ENCODE peak calls at places on chromosomes 16 and 17, in eight cellular contexts. K is cardiac fibroblast, H is kidney epithelial cell, X is SK-N-SH, G is BJ, D is BE2C, N is right lobe of liver, Q is foreskin fibroblast. B is an unnamed sample.

GRCh38 chr16:53129281-53130192 is 74.7 kb downstream of the CHD9 start:
- DNase-seq in K (peak), H (no peak), X (peak), G (no peak), D (peak), N (no peak), Q (peak), B (no peak)

GRCh38 chr16:17467923-17468540 is 2.7 kb downstream of the XYLT1 start:
- DNase-seq in K (peak), H (no peak), X (peak), G (no peak), D (peak), N (peak), Q (peak), B (no peak)

GRCh38 chr16:77679901-77680300 is 42.4 kb upstream of the NUDT7 start:
- DNase-seq in K (no peak), H (no peak), X (no peak), G (no peak), D (no peak), N (no peak), Q (no peak), B (no peak)

GRCh38 chr17:43720311-43721060 is 38.1 kb downstream of the SOST start:
- DNase-seq in K (peak), H (no peak), X (peak), G (no peak), D (peak), N (peak), Q (peak), B (no peak)

GRCh38 chr17:17815062-17815406 is 21.8 kb downstream of the SREBF1 start:
- DNase-seq in K (no peak), H (no peak), X (no peak), G (no peak), D (no peak), N (no peak), Q (peak), B (no peak)

GRCh38 chr17:57032343-57032742 is 52.7 kb upstream of the AKAP1 start:
- DNase-seq in K (no peak), H (no peak), X (no peak), G (no peak), D (no peak), N (no peak), Q (no peak), B (no peak)

GRCh38 chr17:78491236-78492115 is 85.7 kb downstream of the DNAH17 start:
- DNase-seq in K (no peak), H (no peak), X (no peak), G (no peak), D (no peak), N (no peak), Q (no peak), B (no peak)

GRCh38 chr17:27038676-27039075 is 255.2 kb upstream of the WSB1 start:
- DNase-seq in K (no peak), H (no peak), X (peak), G (no peak), D (peak), N (no peak), Q (no peak), B (no peak)

GRCh38 chr16:31010943-31011342 is 505 bp upstream of the STX1B start:
- DNase-seq in K (no peak), H (no peak), X (no peak), G (no peak), D (no peak), N (no peak), Q (no peak), B (no peak)

GRCh38 chr17:4853195-4853762 is 20.1 kb downstream of the MINK1 start:
- DNase-seq in K (no peak), H (no peak), X (no peak), G (no peak), D (no peak), N (no peak), Q (no peak), B (no peak)

GRCh38 chr17:75694536-75694935 is 26.7 kb upstream of the ITGB4 start:
- DNase-seq in K (no peak), H (no peak), X (no peak), G (no peak), D (no peak), N (no peak), Q (peak), B (no peak)

GRCh38 chr17:57480438-57481196 is 224.3 kb downstream of the MSI2 start:
- DNase-seq in K (peak), H (no peak), X (peak), G (no peak), D (no peak), N (no peak), Q (peak), B (peak)

GRCh38 chr17:17692353-17693252 is 11.3 kb downstream of the RAI1 start:
- DNase-seq in K (no peak), H (no peak), X (no peak), G (no peak), D (no peak), N (no peak), Q (no peak), B (no peak)

GRCh38 chr17:65850486-65850885 is 289.0 kb upstream of the AXIN2 start:
- DNase-seq in K (peak), H (peak), X (no peak), G (no peak), D (no peak), N (no peak), Q (peak), B (no peak)

GRCh38 chr16:57621521-57622268 is 6.7 kb upstream of the ADGRG1 start:
- DNase-seq in K (no peak), H (no peak), X (no peak), G (no peak), D (no peak), N (no peak), Q (no peak), B (no peak)

GRCh38 chr16:4370570-4371480 is 823 bp upstream of the VASN start:
- DNase-seq in K (peak), H (no peak), X (no peak), G (no peak), D (peak), N (peak), Q (no peak), B (peak)

GRCh38 chr17:17176341-17176740 is 29.8 kb downstream of the PLD6 start:
- DNase-seq in K (no peak), H (no peak), X (no peak), G (no peak), D (no peak), N (no peak), Q (no peak), B (no peak)

GRCh38 chr16:80466024-80466986 is 74.5 kb upstream of the DYNLRB2 start:
- DNase-seq in K (peak), H (no peak), X (peak), G (no peak), D (peak), N (peak), Q (peak), B (peak)

GRCh38 chr17:4558311-4558972 is 1.9 kb downstream of the GGT6 start:
- DNase-seq in K (no peak), H (no peak), X (no peak), G (no peak), D (no peak), N (no peak), Q (no peak), B (no peak)

GRCh38 chr17:41624208-41625101 is at the start of gene KRT17:
- DNase-seq in K (no peak), H (no peak), X (no peak), G (no peak), D (no peak), N (no peak), Q (no peak), B (peak)

GRCh38 chr16:68636818-68637217 is 8.3 kb upstream of the CDH3 start:
- DNase-seq in K (peak), H (no peak), X (no peak), G (peak), D (no peak), N (no peak), Q (peak), B (no peak)

GRCh38 chr17:7916383-7916677 is 241 bp upstream of the RNF227 start:
- DNase-seq in K (no peak), H (no peak), X (no peak), G (no peak), D (no peak), N (no peak), Q (no peak), B (no peak)
- TF ChIP-seq CTCF in K (no peak), H (no peak), X (no peak), G (no peak), D (no peak), N (no peak), Q (no peak), B (no peak)

DNA sequence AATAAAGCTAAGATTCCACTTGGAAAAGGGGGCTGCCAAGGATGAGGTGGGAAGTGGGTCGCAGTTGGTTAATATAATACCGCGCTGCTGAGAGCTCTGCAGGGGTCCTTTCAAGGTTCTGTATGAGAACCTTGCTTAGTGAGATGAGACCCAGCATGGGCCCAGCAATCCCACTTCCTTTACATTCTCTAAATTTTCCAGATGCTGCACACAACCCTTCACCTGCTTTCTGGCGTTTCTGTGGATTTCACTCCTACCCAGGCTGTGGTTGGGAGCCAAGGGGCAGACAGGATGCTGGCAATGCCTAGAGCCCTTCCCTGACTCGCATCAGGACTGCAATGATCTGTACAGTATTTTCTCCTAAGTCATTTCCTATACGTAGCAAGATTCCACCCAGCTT is 10.1 kb upstream of the PIPOX start:
- DNase-seq in K (peak), H (no peak), X (no peak), G (no peak), D (no peak), N (no peak), Q (no peak), B (no peak)
- H3K4me3 ChIP-seq in K (no peak), H (no peak), X (no peak), G (no peak), D (no peak), N (no peak), Q (no peak), B (no peak)

GRCh38 chr17:40310882-40311391 is 2.0 kb downstream of the RARA start:
- DNase-seq in K (no peak), H (no peak), X (peak), G (no peak), D (peak), N (peak), Q (no peak), B (peak)

GRCh38 chr17:40313660-40314556 is 4.9 kb downstream of the RARA start:
- DNase-seq in K (no peak), H (no peak), X (no peak), G (no peak), D (no peak), N (peak), Q (peak), B (no peak)

GRCh38 chr17:40311575-40311974 is 2.6 kb downstream of the RARA start:
- DNase-seq in K (no peak), H (no peak), X (no peak), G (no peak), D (peak), N (peak), Q (peak), B (no peak)

GRCh38 chr17:40312893-40313659 is 4.1 kb downstream of the RARA start:
- DNase-seq in K (no peak), H (no peak), X (peak), G (no peak), D (no peak), N (no peak), Q (peak), B (no peak)

GRCh38 chr17:40312131-40312731 is 3.3 kb downstream of the RARA start:
- DNase-seq in K (no peak), H (no peak), X (peak), G (no peak), D (no peak), N (peak), Q (peak), B (no peak)
- TF ChIP-seq CTCF in K (no peak), H (no peak), X (no peak), G (no peak), D (no peak), N (no peak), Q (no peak), B (no peak)

DNA sequence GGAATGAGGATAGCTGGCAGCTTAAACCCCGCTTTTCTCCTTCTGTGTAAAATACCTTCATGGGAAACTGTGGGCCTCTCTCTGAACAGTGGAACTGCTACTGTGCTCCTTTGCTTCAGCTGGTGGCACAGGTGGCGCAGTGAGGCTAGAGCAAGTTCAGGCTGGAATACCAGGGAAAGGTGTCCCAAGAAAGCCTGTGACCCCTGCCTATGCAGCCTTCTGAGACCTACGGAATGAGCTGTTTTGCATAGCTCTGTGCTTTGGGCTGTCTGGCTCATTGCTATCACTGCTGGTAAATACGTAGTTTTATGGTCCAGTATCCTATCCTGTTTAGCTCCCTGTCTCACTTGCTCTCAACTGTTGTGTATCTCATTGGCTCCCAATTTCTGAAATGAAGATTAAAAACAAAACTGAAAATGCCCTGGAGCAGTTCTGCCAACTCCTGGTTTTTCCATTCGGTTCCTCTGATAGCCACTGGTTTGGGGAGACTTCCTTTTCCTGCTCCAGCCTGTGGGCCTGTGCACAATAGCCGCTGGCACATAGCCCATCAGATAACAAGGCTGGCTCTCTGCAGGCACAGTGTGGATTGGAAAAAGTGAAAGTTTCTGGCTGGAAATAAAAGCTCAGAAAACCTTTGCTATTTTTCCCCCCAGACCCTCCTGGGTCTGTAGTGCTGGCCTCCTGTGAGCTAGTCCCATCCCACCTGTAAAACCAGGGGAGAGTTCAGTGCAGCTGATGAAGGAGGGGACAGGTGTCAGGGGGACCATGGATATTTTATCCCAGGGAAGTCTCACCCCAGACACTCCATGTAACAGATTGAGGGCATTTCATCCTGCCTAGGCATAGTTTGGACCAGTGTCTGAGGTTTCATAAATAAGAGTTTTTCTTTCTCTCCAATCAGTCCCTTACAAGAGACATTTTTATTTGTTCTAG is 24.1 kb downstream of the LIMD2 start:
- DNase-seq in K (peak), H (peak), X (peak), G (no peak), D (peak), N (peak), Q (peak), B (peak)
- H3K4me3 ChIP-seq in K (peak), H (no peak), X (peak), G (no peak), D (peak), N (no peak), Q (no peak), B (peak)

DNA sequence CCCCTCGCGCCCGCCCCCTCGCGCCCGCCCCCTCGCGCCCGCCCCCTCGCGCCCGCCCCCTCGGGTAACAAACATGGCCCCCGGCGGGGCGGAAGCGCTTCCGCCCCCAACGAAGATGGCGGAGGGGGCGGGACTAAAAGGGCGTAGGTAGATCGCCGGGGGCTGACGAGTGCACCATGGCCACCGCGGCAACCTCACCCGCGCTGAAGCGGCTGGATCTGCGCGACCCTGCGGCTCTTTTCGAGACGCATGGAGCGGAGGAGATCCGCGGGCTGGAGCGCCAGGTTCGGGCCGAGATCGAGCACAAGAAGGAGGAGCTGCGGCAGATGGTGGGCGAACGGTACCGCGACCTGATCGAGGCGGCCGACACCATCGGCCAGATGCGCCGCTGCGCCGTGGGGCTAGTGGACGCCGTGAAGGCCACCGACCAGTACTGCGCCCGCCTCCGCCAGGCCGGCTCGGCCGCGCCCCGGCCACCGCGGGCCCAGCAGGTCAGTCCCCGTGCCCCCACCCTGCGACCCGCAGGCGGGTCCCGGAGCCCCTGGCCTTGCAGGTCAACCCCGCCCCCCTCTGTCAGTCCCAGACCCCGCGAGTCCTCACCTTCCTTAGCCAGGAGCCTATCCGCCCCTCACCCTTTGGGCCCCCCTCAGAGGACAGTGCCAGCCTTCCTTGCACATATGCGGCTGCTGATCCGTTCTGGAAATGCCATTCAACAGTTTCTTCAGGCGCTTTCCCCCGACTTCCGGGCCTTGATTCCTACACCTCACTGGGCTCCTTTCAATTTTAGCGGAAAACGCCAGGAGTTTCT is at the start of gene COG1:
- DNase-seq in K (peak), H (peak), X (peak), G (no peak), D (peak), N (peak), Q (peak), B (peak)
- TF ChIP-seq CTCF in K (no peak), H (no peak), X (no peak), G (no peak), D (no peak), N (no peak), Q (no peak), B (no peak)

GRCh38 chr16:2856061-2856670 is 1.8 kb downstream of the PRSS22 start:
- DNase-seq in K (no peak), H (no peak), X (peak), G (no peak), D (peak), N (no peak), Q (no peak), B (no peak)

GRCh38 chr16:2856686-2857450 is 1.1 kb downstream of the PRSS22 start:
- DNase-seq in K (no peak), H (no peak), X (no peak), G (no peak), D (no peak), N (no peak), Q (no peak), B (no peak)

GRCh38 chr16:2855536-2855935 is 2.4 kb downstream of the PRSS22 start:
- DNase-seq in K (no peak), H (no peak), X (peak), G (no peak), D (no peak), N (no peak), Q (no peak), B (no peak)

GRCh38 chr16:2858245-2859025 is 465 bp upstream of the PRSS22 start:
- DNase-seq in K (no peak), H (no peak), X (peak), G (no peak), D (no peak), N (no peak), Q (no peak), B (no peak)

GRCh38 chr16:2857451-2858244 is at the start of gene PRSS22:
- DNase-seq in K (no peak), H (no peak), X (peak), G (no peak), D (no peak), N (no peak), Q (peak), B (no peak)
- H3K4me3 ChIP-seq in K (peak), H (peak), X (no peak), G (no peak), D (no peak), N (no peak), Q (no peak), B (no peak)

GRCh38 chr16:48217708-48218107 is 26.4 kb upstream of the LONP2 start:
- DNase-seq in K (no peak), H (no peak), X (no peak), G (no peak), D (no peak), N (no peak), Q (no peak), B (no peak)
- TF ChIP-seq CTCF in K (no peak), H (no peak), X (no peak), G (no peak), D (no peak), N (no peak), Q (no peak), B (no peak)

B was measured in retinal pigment epithelial cell.